ENCODE peak calls at places on chromosomes 5 and 9, in five cellular contexts. G is GM12878, S is NT2/D1, P is H1, K is HepG2. D is an unnamed sample.

GRCh38 chr5:61277190-61277589 is 54.9 kb upstream of the ZSWIM6 start:
- DNase-seq in K (peak; percentile 18), P (no peak), S (no peak), G (no peak), D (no peak)

GRCh38 chr5:115342593-115343377 is 46.3 kb upstream of the CCDC112 start:
- DNase-seq in K (no peak), S (no peak), G (no peak), P (no peak), D (no peak)

GRCh38 chr9:2321523-2322148 is 300.0 kb upstream of the VLDLR start:
- DNase-seq in P (no peak), S (no peak), K (no peak), G (no peak), D (no peak)

GRCh38 chr5:126253406-126253805 is 169.8 kb upstream of the GRAMD2B start:
- DNase-seq in G (no peak), P (no peak), S (no peak), K (no peak), D (no peak)

GRCh38 chr5:110086658-110087388 is 397.1 kb downstream of the MAN2A1 start:
- DNase-seq in P (no peak), G (no peak), K (no peak), S (no peak), D (no peak)

GRCh38 chr9:34125681-34126206 is 754 bp downstream of the DCAF12 start:
- DNase-seq in G (no peak), S (no peak), P (no peak), K (peak; percentile 21), D (peak; percentile 26)

GRCh38 chr5:177094224-177095087 is 7.7 kb downstream of the FGFR4 start:
- DNase-seq in S (no peak), K (peak; percentile 86), P (no peak), G (no peak), D (no peak)

GRCh38 chr9:91212592-91213243 is 149.0 kb downstream of the AUH start:
- DNase-seq in G (no peak), P (no peak), S (no peak), K (no peak), D (no peak)

GRCh38 chr5:42756630-42757601 is at the start of gene CCDC152:
- DNase-seq in K (no peak), P (no peak), G (no peak), S (no peak), D (no peak)

GRCh38 chr9:135714242-135715055 is 12.5 kb downstream of the KCNT1 start:
- DNase-seq in S (no peak), G (no peak), P (no peak), K (no peak), D (peak; percentile 43)

GRCh38 chr5:100788417-100788816 is 114.7 kb downstream of the ST8SIA4 start:
- DNase-seq in G (no peak), P (no peak), S (no peak), K (no peak), D (no peak)

GRCh38 chr5:154520861-154521453 is 42.9 kb upstream of the HAND1 start:
- DNase-seq in K (peak; percentile 34), P (peak; percentile 82), S (peak; percentile 63), G (no peak), D (peak; percentile 69)

GRCh38 chr5:61748651-61749050 is 416.6 kb downstream of the ZSWIM6 start:
- DNase-seq in K (no peak), P (no peak), G (no peak), S (no peak), D (no peak)

GRCh38 chr9:36092509-36093215 is 43.9 kb upstream of the GLIPR2 start:
- DNase-seq in P (no peak), K (no peak), S (no peak), G (peak; percentile 65), D (no peak)

GRCh38 chr9:76610009-76610352 is 151.0 kb downstream of the GCNT1 start:
- DNase-seq in K (no peak), S (no peak), P (no peak), G (no peak), D (no peak)

GRCh38 chr9:105535920-105536668 is 21.8 kb upstream of the FKTN start:
- DNase-seq in G (no peak), S (no peak), P (no peak), K (no peak), D (no peak)

GRCh38 chr5:111550282-111551020 is 38.1 kb upstream of the STARD4 start:
- DNase-seq in G (peak; percentile 50), S (peak; percentile 74), K (peak; percentile 63), P (peak; percentile 63), D (peak; percentile 73)

GRCh38 chr5:117107859-117108258 is 533.2 kb upstream of the SEMA6A start:
- DNase-seq in G (no peak), P (no peak), S (no peak), K (no peak), D (no peak)

GRCh38 chr9:27437652-27438373 is 86.3 kb upstream of the IFNK start:
- DNase-seq in K (no peak), G (no peak), P (no peak), S (no peak), D (no peak)

GRCh38 chr9:129407905-129408452 is 212.9 kb downstream of the C9orf50 start:
- DNase-seq in K (no peak), P (no peak), S (no peak), G (no peak), D (no peak)

GRCh38 chr5:144237851-144238250 is 67.2 kb downstream of the KCTD16 start:
- DNase-seq in K (no peak), G (no peak), S (no peak), P (no peak), D (no peak)

GRCh38 chr9:74887041-74887980 is at the start of gene TRPM6:
- DNase-seq in P (no peak), S (peak; percentile 42), K (peak; percentile 66), G (no peak), D (peak; percentile 63)

GRCh38 chr5:118791986-118792734 is 196.2 kb downstream of the DTWD2 start:
- DNase-seq in S (peak; percentile 8), K (peak; percentile 54), P (peak; percentile 2), G (peak; percentile 36), D (peak; percentile 63)

GRCh38 chr9:88658311-88658822 is 123.4 kb downstream of the NXNL2 start:
- DNase-seq in S (no peak), G (no peak), K (no peak), P (no peak), D (no peak)

GRCh38 chr9:37976714-37977477 is 73.0 kb upstream of the SLC25A51 start:
- DNase-seq in K (no peak), G (no peak), S (no peak), P (no peak), D (no peak)

DNA sequence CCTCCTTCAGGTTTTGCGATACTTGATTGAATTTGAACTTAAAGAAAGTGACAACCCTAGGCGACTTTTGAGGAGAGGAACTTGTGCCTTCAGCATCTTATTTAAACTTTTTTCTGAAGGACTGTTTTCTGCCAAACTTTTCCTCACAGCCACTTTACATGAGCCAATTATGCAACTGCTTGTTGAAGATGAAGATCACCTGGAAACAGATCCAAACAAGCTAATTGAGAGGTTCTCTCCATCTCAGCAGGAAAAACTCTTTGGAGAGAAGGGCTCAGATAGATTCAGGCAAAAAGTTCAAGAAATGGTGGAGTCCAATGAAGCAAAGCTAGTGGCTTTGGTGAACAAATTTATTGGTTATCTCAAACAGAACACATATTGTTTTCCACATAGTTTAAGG is 40.6 kb downstream of the GAPVD1 start:
- DNase-seq in P (no peak), G (no peak), S (no peak), K (no peak), D (no peak)
- TF ChIP-seq SUZ12 in P (no peak), G (no peak), S (no peak), K (no peak), D (no peak)

DNA sequence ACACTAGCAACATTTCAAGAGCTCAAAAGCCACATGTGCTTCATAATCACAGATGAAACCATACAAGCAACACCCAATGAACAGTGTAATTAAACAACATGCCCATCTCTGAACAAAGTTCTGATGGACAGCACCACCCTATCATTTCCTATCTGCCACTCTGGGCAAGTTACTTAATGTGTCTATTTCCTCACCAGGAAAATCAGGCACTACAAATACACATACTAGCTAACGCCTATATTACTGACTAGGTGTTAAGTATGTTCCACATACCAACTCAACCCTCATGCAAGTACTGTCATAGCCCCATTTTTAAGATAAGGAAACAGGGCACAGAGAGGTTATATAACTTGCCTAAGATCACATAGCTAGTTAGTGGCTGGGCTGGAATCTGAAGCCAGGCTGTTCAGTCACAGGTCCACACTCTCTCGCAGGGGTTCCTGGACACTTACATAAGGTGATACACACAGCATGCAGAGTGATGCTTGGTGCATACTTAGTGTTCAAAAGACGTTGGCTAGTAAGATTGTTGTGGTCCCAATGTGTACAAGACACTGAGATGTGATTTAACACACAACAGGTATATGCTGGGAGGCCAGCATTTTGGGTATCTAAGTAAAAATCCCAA is 24.2 kb downstream of the CORO2A start:
- DNase-seq in S (no peak), G (no peak), K (no peak), P (no peak), D (no peak)
- TF ChIP-seq SUZ12 in S (no peak), G (no peak), K (no peak), P (no peak), D (no peak)

DNA sequence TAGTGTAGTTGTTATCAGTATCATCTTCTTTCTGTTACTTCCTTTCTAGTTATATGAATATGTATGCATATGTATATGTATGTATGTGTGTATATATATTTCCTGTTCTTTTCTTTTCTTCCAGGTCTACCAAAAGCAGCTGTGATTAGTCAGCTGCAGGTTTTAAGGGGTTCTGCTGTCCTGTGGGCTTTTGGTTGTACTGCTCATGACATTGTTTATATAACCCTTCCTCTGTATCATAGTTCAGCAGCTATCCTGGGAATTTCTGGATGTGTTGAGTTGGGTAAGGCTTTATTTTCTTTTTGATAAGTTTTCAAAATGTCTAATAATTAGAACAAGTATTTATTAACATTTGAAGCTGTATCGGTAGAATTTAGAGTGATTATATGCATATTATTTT is 23.2 kb downstream of the SLC27A6 start:
- DNase-seq in P (no peak), S (no peak), G (no peak), K (no peak), D (no peak)
- TF ChIP-seq SUZ12 in P (no peak), S (no peak), G (no peak), K (no peak), D (no peak)

DNA sequence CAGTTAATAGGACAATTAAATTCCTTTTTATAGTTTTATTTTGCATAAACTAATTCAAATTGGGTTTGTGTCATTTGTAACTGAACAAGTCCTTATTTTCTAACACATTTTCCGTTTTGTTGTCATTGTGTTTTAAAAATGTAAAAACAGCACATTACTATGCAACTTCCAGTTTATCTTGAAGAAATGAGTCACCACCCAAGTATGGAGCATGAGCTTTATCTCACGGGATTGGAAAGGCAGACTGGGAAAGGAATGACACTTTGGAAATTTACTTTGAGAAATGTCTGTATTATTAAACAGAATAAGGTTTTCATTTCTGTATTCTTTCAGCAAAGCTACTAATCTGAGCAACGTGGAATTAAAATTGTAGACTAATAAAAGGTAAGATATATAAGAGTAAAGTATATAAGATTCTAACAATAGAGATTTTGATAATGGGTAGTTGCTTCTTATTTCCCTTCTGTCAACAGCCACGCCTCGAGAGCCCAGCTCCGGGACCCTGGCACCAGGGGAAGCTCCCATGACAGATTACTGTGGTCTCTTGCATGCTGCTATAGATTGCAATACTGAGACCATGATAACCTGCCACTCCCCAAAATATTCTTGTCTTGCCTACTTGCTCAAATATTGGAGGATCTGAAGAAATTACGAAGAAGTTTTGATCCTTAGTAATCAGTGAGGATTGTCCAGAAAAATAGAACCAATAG is 433.1 kb downstream of the CHSY3 start:
- DNase-seq in K (no peak), G (no peak), P (no peak), S (no peak), D (no peak)
- TF ChIP-seq SUZ12 in K (no peak), G (no peak), P (no peak), S (no peak), D (no peak)

D was measured in HEK293T.